ENCODE peak calls at places on chromosomes 4 and X, in nine cellular contexts. J is HepG2, Y is lung, Q is uterus, F is colonic mucosa, E is fibroblast of lung, W is brain microvascular endothelial cell, P is heart left ventricle, M is kidney. T is an unnamed sample.

GRCh38 chrX:153731117-153731844 is 6.6 kb downstream of the ABCD1 start:
- DNase-seq in J (peak; percentile 65), Y (no peak), Q (no peak), F (no peak), E (no peak), W (no peak), P (no peak), M (no peak), T (no peak)

GRCh38 chr4:15895517-15895916 is 43.0 kb downstream of the FGFBP1 start:
- DNase-seq in J (no peak), Y (no peak), Q (no peak), F (no peak), E (peak; percentile 88), W (no peak), P (no peak), M (no peak), T (peak; percentile 16)

GRCh38 chr4:5045099-5045498 is 6.2 kb upstream of the STK32B start:
- DNase-seq in J (no peak), Y (no peak), Q (no peak), F (no peak), E (no peak), W (peak; percentile 20), P (peak; percentile 38), M (no peak), T (no peak)

GRCh38 chr4:153114771-153115321 is 89.4 kb upstream of the TRIM2 start:
- DNase-seq in J (no peak), Y (no peak), Q (no peak), F (no peak), E (peak; percentile 89), W (peak; percentile 78), P (no peak), M (no peak), T (no peak)

GRCh38 chrX:46929439-46930018 is 17.3 kb downstream of the JADE3 start:
- DNase-seq in J (no peak), Y (no peak), Q (no peak), F (no peak), E (peak; percentile 62), W (peak; percentile 40), P (no peak), M (no peak), T (no peak)

GRCh38 chr4:151553874-151554273 is 144.9 kb downstream of the FHIP1A start:
- DNase-seq in J (no peak), Y (no peak), Q (no peak), F (peak; percentile 88), E (no peak), W (no peak), P (no peak), M (no peak), T (no peak)

GRCh38 chr4:120692964-120693363 is 229.6 kb downstream of the PRDM5 start:
- DNase-seq in J (peak; percentile 38), Y (no peak), Q (no peak), F (peak; percentile 46), E (peak; percentile 86), W (peak; percentile 90), P (no peak), M (no peak), T (no peak)

GRCh38 chrX:105552395-105552794 is 269.9 kb upstream of the NRK start:
- DNase-seq in J (no peak), Y (no peak), Q (no peak), F (no peak), E (peak; percentile 70), W (no peak), P (no peak), M (no peak), T (no peak)

GRCh38 chr4:101793397-101793796 is 2.9 kb downstream of the BANK1 start:
- DNase-seq in J (no peak), Y (no peak), Q (no peak), F (no peak), E (no peak), W (no peak), P (no peak), M (no peak), T (no peak)

GRCh38 chr4:101787917-101788316 is 2.6 kb upstream of the BANK1 start:
- DNase-seq in J (no peak), Y (no peak), Q (no peak), F (no peak), E (peak; percentile 2), W (no peak), P (no peak), M (no peak), T (no peak)

GRCh38 chr4:101792056-101792575 is 1.6 kb downstream of the BANK1 start:
- DNase-seq in J (no peak), Y (no peak), Q (no peak), F (no peak), E (peak; percentile 21), W (no peak), P (no peak), M (no peak), T (no peak)

GRCh38 chr4:101791189-101791572 is 651 bp downstream of the BANK1 start:
- DNase-seq in J (no peak), Y (peak; percentile 34), Q (no peak), F (no peak), E (no peak), W (no peak), P (no peak), M (no peak), T (no peak)

DNA sequence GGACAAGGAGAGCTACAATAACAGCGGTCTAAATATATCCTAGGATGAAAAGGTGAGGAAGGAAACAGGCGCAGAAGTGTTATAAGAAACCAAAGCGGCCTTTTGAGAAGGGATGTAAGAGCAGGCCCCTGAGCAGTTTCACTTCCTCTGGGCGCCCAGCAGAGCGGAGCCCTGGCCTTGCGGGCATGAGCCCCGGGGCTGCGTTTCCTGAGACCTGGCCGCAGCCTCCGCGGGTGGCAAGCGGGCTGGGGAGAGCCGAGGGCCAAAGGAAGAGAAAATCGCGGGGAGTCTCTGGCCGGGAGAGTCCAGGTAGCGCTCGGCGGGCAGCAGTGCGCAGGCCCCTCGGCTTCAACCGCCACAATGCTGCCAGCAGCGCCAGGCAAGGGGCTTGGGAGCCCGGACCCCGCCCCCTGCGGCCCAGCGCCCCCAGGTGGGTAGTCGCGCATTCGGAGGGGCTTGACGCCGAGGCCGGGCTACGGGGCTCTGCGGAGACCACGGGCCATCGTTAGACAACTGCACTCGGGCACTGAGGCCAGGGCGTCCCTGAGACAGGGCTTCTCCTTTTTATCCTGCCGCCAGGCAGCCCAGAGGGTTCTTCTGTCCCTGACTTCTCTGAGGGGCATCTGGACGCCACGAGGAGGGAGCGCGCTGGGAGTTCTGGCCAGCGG is at the start of gene BANK1:
- DNase-seq in J (peak; percentile 1), Y (peak; percentile 42), Q (no peak), F (peak; percentile 35), E (peak; percentile 30), W (no peak), P (peak; percentile 29), M (peak; percentile 82), T (no peak)
- TF ChIP-seq CTCF in J (peak; percentile 69), Y (no peak), Q (no peak), F (no peak), E (peak; percentile 11), W (peak; percentile 49), P (no peak), M (peak; percentile 7), T (no peak)

DNA sequence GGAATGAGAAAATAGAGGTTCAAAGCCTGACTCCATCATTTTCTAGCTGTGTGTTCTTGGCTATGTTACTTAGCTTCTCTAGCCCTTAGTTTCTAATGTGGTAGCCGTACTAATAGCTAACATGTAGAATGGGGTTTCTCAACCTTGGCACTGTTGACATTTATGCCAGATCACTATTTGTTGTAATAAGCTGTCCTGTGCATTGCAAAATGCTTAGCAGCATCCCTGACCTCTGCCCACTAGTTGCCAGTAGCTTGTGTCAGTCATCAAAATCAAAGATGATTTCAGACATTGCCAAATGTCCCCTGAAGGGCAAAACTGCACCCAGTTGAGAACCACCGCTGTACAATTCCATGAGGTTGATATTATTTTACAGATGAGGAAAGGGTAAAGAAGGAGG is 18.3 kb upstream of the ADAMTS3 start:
- DNase-seq in J (no peak), Y (no peak), Q (no peak), F (no peak), E (no peak), W (no peak), P (no peak), M (no peak), T (no peak)
- H3K36me3 ChIP-seq in J (no peaks in the 10 kb centered on the region), Y (no peaks in the 10 kb centered on the region), Q (no peaks in the 10 kb centered on the region), F (no peaks in the 10 kb centered on the region), E (no peaks in the 10 kb centered on the region), W (no peaks in the 10 kb centered on the region), P (no peaks in the 10 kb centered on the region), M (no peaks in the 10 kb centered on the region), T (no peaks in the 10 kb centered on the region)

GRCh38 chr4:25658357-25658771 is 2.7 kb downstream of the SLC34A2 start:
- DNase-seq in J (no peak), Y (peak; percentile 59), Q (no peak), F (no peak), E (no peak), W (no peak), P (no peak), M (peak; percentile 71), T (no peak)

GRCh38 chr4:25656031-25656430 is 380 bp downstream of the SLC34A2 start:
- DNase-seq in J (no peak), Y (no peak), Q (no peak), F (no peak), E (no peak), W (no peak), P (no peak), M (no peak), T (no peak)

GRCh38 chr4:25654031-25654970 is 1.4 kb upstream of the SLC34A2 start:
- DNase-seq in J (no peak), Y (peak; percentile 62), Q (no peak), F (no peak), E (peak; percentile 36), W (no peak), P (no peak), M (peak; percentile 86), T (no peak)

GRCh38 chr4:25658777-25659176 is 3.1 kb downstream of the SLC34A2 start:
- DNase-seq in J (no peak), Y (no peak), Q (no peak), F (no peak), E (no peak), W (no peak), P (no peak), M (peak; percentile 15), T (no peak)

GRCh38 chr4:25654971-25655963 is at the start of gene SLC34A2:
- DNase-seq in J (peak; percentile 7), Y (peak; percentile 87), Q (no peak), F (no peak), E (no peak), W (no peak), P (no peak), M (peak; percentile 91), T (no peak)
- H3K4me3 ChIP-seq in J (no peak within 1 kb of the TSS), Y (peak within 1 kb of the TSS; percentile 43), Q (no peak within 1 kb of the TSS), F (no peak within 1 kb of the TSS), E (no peak within 1 kb of the TSS), W (no peak within 1 kb of the TSS), P (no peak within 1 kb of the TSS), M (peak within 1 kb of the TSS; percentile 48), T (no peak within 1 kb of the TSS)

GRCh38 chr4:186728631-186729271 is 5.1 kb upstream of the FAT1 start:
- DNase-seq in J (peak; percentile 86), Y (no peak), Q (no peak), F (no peak), E (peak; percentile 66), W (no peak), P (no peak), M (no peak), T (no peak)

GRCh38 chr4:186727149-186727976 is 3.7 kb upstream of the FAT1 start:
- DNase-seq in J (no peak), Y (no peak), Q (no peak), F (no peak), E (peak; percentile 50), W (peak; percentile 38), P (no peak), M (no peak), T (no peak)

GRCh38 chr4:186726440-186727148 is 2.9 kb upstream of the FAT1 start:
- DNase-seq in J (peak; percentile 63), Y (peak; percentile 60), Q (peak; percentile 45), F (peak; percentile 88), E (peak; percentile 84), W (peak; percentile 79), P (peak; percentile 74), M (peak; percentile 89), T (no peak)

GRCh38 chr4:186729856-186730255 is 6.2 kb upstream of the FAT1 start:
- DNase-seq in J (no peak), Y (no peak), Q (no peak), F (no peak), E (no peak), W (no peak), P (no peak), M (no peak), T (no peak)

GRCh38 chr4:186727977-186728519 is 4.4 kb upstream of the FAT1 start:
- DNase-seq in J (peak; percentile 34), Y (no peak), Q (no peak), F (peak; percentile 59), E (no peak), W (no peak), P (no peak), M (no peak), T (no peak)
- TF ChIP-seq CTCF in J (peak; percentile 73), Y (no peak), Q (no peak), F (no peak), E (peak; percentile 9), W (peak; percentile 37), P (no peak), M (peak; percentile 24), T (no peak)